ENCODE peak calls at places on chromosomes 7 and 10, in five cellular contexts. R, S, D, Y and I are unnamed samples.
A peak's percentile ranks its signal among the peaks of the same experiment; 100 is the strongest.

GRCh38 chr10:51074238-51075028 is at the start of gene PRKG1:
- DNase-seq in S (peak; percentile 59), Y (peak; percentile 76), D (no peak), R (no peak), I (peak; percentile 93)

GRCh38 chr10:114103286-114103685 is 59.6 kb downstream of the ADRB1 start:
- DNase-seq in R (no peak), D (no peak), Y (no peak), S (peak; percentile 76), I (no peak)

GRCh38 chr10:101558206-101558605 is 29.9 kb downstream of the POLL start:
- DNase-seq in S (peak; percentile 13), R (no peak), Y (no peak), D (no peak), I (no peak)

GRCh38 chr10:1229116-1229515 is 172.9 kb downstream of the WDR37 start:
- DNase-seq in D (no peak), R (no peak), Y (no peak), S (no peak), I (no peak)

GRCh38 chr7:80135306-80136104 is 874 bp downstream of the GNAI1 start:
- DNase-seq in S (peak; percentile 30), D (no peak), Y (peak; percentile 35), R (no peak), I (no peak)

GRCh38 chr7:116636997-116637396 is 35.0 kb upstream of the MET start:
- DNase-seq in R (no peak), S (no peak), D (no peak), Y (no peak), I (no peak)

GRCh38 chr7:41103331-41103730 is 599.6 kb downstream of the INHBA start:
- DNase-seq in Y (no peak), S (no peak), D (no peak), R (no peak), I (no peak)

GRCh38 chr10:101512741-101513140 is 75.3 kb downstream of the POLL start:
- DNase-seq in Y (no peak), D (no peak), S (no peak), R (no peak), I (no peak)

GRCh38 chr10:59177862-59178235 is 1.4 kb downstream of the PHYHIPL start:
- DNase-seq in R (no peak), D (no peak), Y (no peak), S (peak; percentile 80), I (no peak)

GRCh38 chr10:52951819-52952218 is 179.2 kb upstream of the MBL2 start:
- DNase-seq in Y (no peak), D (no peak), R (no peak), S (peak; percentile 73), I (peak; percentile 44)

GRCh38 chr7:93327006-93327633 is 95.0 kb downstream of the VPS50 start:
- DNase-seq in S (no peak), Y (no peak), D (no peak), R (no peak), I (no peak)

GRCh38 chr7:149625947-149626392 is 128.4 kb upstream of the ZNF746 start:
- DNase-seq in D (no peak), S (no peak), Y (no peak), R (no peak), I (no peak)

GRCh38 chr7:17988136-17988535 is 39.5 kb downstream of the PRPS1L1 start:
- DNase-seq in R (no peak), D (no peak), S (no peak), Y (no peak), I (no peak)

GRCh38 chr7:45143616-45144015 is 14.0 kb upstream of the RAMP3 start:
- DNase-seq in D (no peak), Y (no peak), R (no peak), S (no peak), I (peak; percentile 9)

GRCh38 chr7:26390016-26390415 is 98.4 kb downstream of the SNX10 start:
- DNase-seq in R (no peak), Y (no peak), S (no peak), D (no peak), I (no peak)

GRCh38 chr10:3955954-3956617 is 171.1 kb upstream of the KLF6 start:
- DNase-seq in R (no peak), Y (no peak), D (no peak), S (no peak), I (no peak)

GRCh38 chr10:46106410-46107255 is 60.6 kb upstream of the MSMB start:
- DNase-seq in S (peak; percentile 71), Y (peak; percentile 62), R (no peak), D (no peak), I (peak; percentile 62)

GRCh38 chr10:80264081-80265056 is 25.1 kb downstream of the MAT1A start:
- DNase-seq in R (no peak), S (no peak), D (no peak), Y (no peak), I (no peak)

GRCh38 chr10:43407148-43407575 is 1.8 kb downstream of the HNRNPF start:
- DNase-seq in R (peak; percentile 42), S (peak; percentile 64), D (peak; percentile 42), Y (peak; percentile 61), I (peak; percentile 69)

GRCh38 chr7:82406937-82407336 is 36.6 kb downstream of the CACNA2D1 start:
- DNase-seq in S (no peak), Y (no peak), D (no peak), R (no peak), I (no peak)

GRCh38 chr10:86335831-86336230 is 30.8 kb downstream of the GRID1 start:
- DNase-seq in R (no peak), S (no peak), D (no peak), Y (no peak), I (no peak)

GRCh38 chr10:72037811-72038210 is 50.5 kb downstream of the SPOCK2 start:
- DNase-seq in S (no peak), R (no peak), D (no peak), Y (no peak), I (no peak)

GRCh38 chr10:33306126-33306525 is 28.3 kb downstream of the NRP1 start:
- DNase-seq in D (no peak), R (no peak), S (no peak), Y (no peak), I (no peak)

GRCh38 chr7:1065263-1066260 is 21.2 kb downstream of the GPR146 start:
- DNase-seq in S (peak; percentile 78), D (peak; percentile 78), R (peak; percentile 74), Y (peak; percentile 86), I (peak; percentile 95)

GRCh38 chr7:139820089-139820488 is 9.0 kb upstream of the TBXAS1 start:
- DNase-seq in S (no peak), R (no peak), Y (no peak), D (no peak), I (peak; percentile 31)

GRCh38 chr7:124130-124949 is 68.0 kb upstream of the FAM20C start:
- DNase-seq in S (no peak), R (no peak), Y (no peak), D (no peak), I (no peak)

GRCh38 chr10:71893258-71893815 is 42.3 kb upstream of the PSAP start:
- DNase-seq in R (no peak), S (peak; percentile 77), Y (no peak), D (no peak), I (peak; percentile 29)

GRCh38 chr7:137871173-137871915 is 24.6 kb upstream of the DGKI start:
- DNase-seq in R (no peak), Y (peak; percentile 42), D (no peak), S (no peak), I (no peak)

GRCh38 chr7:157602156-157602555 is 265.4 kb downstream of the DNAJB6 start:
- DNase-seq in Y (no peak), D (no peak), R (no peak), S (no peak), I (no peak)

GRCh38 chr7:79452495-79453265 is 787 bp downstream of the MAGI2 start:
- DNase-seq in R (no peak), S (no peak), Y (peak; percentile 12), D (no peak), I (peak; percentile 28)

GRCh38 chr7:126768836-126769235 is 483.9 kb downstream of the GRM8 start:
- DNase-seq in R (no peak), Y (no peak), S (no peak), D (no peak), I (no peak)

GRCh38 chr7:9149499-9150082 is 716.2 kb downstream of the NXPH1 start:
- DNase-seq in S (no peak), Y (no peak), R (no peak), D (no peak), I (no peak)

GRCh38 chr10:46308666-46309450 is 22.1 kb downstream of the ANTXRL start:
- DNase-seq in S (no peak), D (no peak), R (no peak), Y (no peak), I (no peak)

GRCh38 chr7:101841328-101841727 is 23.9 kb downstream of the CUX1 start:
- DNase-seq in Y (no peak), R (no peak), D (no peak), S (no peak), I (no peak)

GRCh38 chr10:79342811-79343541 is 4.3 kb upstream of the PPIF start:
- DNase-seq in R (no peak), D (no peak), S (peak; percentile 31), Y (no peak), I (no peak)

GRCh38 chr10:62046522-62047239 is 145.2 kb downstream of the ARID5B start:
- DNase-seq in Y (no peak), D (no peak), R (no peak), S (no peak), I (peak; percentile 49)

GRCh38 chr10:131314148-131314547 is 2.6 kb upstream of the TCERG1L start:
- DNase-seq in D (no peak), Y (no peak), S (no peak), R (no peak), I (no peak)
- H3K9me3 ChIP-seq in D (no peaks in the 10 kb centered on the region), Y (no peaks in the 10 kb centered on the region), S (no peaks in the 10 kb centered on the region), R (no peaks in the 10 kb centered on the region), I (no peaks in the 10 kb centered on the region)

DNA sequence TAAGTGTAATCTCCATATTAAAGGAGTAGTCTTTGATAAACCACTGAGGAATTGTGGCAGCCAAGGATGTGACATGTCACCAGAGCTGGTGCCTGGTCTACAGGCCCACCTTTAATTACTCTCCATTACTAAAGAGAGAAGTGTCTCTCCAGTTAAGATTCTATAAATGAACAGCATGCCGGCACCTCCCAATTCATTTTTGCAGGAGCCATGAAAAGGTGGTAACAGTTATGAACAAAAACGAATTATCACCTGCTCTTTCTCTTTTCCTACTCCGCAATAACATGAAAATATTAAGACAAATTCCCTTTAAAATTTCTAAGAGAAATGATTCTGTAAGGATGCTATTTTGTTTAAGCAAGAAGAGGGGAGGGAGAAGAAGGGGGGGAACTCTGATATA is 569.1 kb upstream of the MKI67 start:
- DNase-seq in Y (no peak), S (no peak), R (no peak), D (no peak), I (no peak)
- H3K9me3 ChIP-seq in Y (no peaks in the 10 kb centered on the region), S (no peaks in the 10 kb centered on the region), R (no peaks in the 10 kb centered on the region), D (no peaks in the 10 kb centered on the region), I (no peaks in the 10 kb centered on the region)

GRCh38 chr10:44492678-44493077 is 107.8 kb upstream of the CXCL12 start:
- DNase-seq in R (no peak), S (no peak), Y (no peak), D (no peak), I (no peak)

DNA sequence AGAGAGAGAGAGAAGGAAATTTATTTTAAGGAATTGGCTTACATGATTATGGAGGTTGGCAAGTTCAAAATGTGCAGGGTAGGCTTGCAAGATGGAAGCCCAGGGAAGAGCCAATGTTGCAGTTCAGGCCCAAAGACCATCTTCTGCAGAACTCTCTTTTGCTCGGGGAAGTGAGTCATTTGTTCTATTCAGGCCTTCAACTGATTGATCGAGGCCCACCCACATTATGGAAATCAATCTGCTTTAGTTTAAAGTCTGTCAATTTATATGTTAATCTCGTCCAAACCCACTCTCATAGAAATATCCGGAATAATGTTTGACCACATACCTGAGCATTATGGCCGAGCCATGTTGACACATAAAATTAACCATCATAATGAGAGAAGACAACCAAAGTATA is 113.3 kb upstream of the CXCL12 start:
- DNase-seq in D (no peak), S (no peak), Y (no peak), R (no peak), I (no peak)
- H3K9me3 ChIP-seq in D (no peaks in the 10 kb centered on the region), S (no peaks in the 10 kb centered on the region), Y (no peaks in the 10 kb centered on the region), R (no peaks in the 10 kb centered on the region), I (no peaks in the 10 kb centered on the region)

GRCh38 chr7:15567036-15567435 is 5.2 kb upstream of the AGMO start:
- DNase-seq in S (no peak), R (no peak), D (no peak), Y (no peak), I (no peak)
- H3K9me3 ChIP-seq in S (no peaks in the 10 kb centered on the region), R (no peaks in the 10 kb centered on the region), D (no peaks in the 10 kb centered on the region), Y (no peaks in the 10 kb centered on the region), I (no peaks in the 10 kb centered on the region)